ENCODE peak calls at places on chromosomes 1 and 21, in nine cellular contexts. K, N, U, T, G, A, V, Y and X are unnamed samples.

GRCh38 chr1:15751739-15752138 is 6.9 kb upstream of the FBLIM1 start:
- DNase-seq in K (no peak), N (no peak), U (no peak), T (no peak), G (no peak), A (no peak), V (no peak), Y (no peak), X (no peak)

GRCh38 chr21:31780944-31781343 is 49.0 kb upstream of the SCAF4 start:
- DNase-seq in K (no peak), N (no peak), U (no peak), T (no peak), G (no peak), A (no peak), V (no peak), Y (no peak), X (no peak)

GRCh38 chr1:178374016-178374415 is 122.7 kb downstream of the CLEC20A start:
- DNase-seq in K (no peak), N (no peak), U (no peak), T (no peak), G (no peak), A (no peak), V (no peak), Y (no peak), X (no peak)

GRCh38 chr1:64922336-64922735 is 44.0 kb downstream of the JAK1 start:
- DNase-seq in K (no peak), N (no peak), U (no peak), T (no peak), G (no peak), A (no peak), V (no peak), Y (no peak), X (no peak)

GRCh38 chr1:24126023-24126671 is 14.2 kb upstream of the MYOM3 start:
- DNase-seq in K (no peak), N (peak; percentile 29), U (peak; percentile 61), T (no peak), G (no peak), A (no peak), V (peak; percentile 43), Y (no peak), X (no peak)

GRCh38 chr1:27872802-27873665 is 690 bp downstream of the THEMIS2 start:
- DNase-seq in K (peak; percentile 28), N (peak; percentile 40), U (no peak), T (no peak), G (no peak), A (no peak), V (peak; percentile 17), Y (no peak), X (no peak)

GRCh38 chr21:38311765-38312164 is 55.0 kb downstream of the KCNJ15 start:
- DNase-seq in K (no peak), N (no peak), U (no peak), T (no peak), G (no peak), A (no peak), V (no peak), Y (no peak), X (no peak)

GRCh38 chr1:14142397-14143095 is 442.6 kb downstream of the PRDM2 start:
- DNase-seq in K (no peak), N (no peak), U (no peak), T (no peak), G (no peak), A (no peak), V (peak; percentile 57), Y (no peak), X (no peak)

GRCh38 chr1:184020855-184021254 is 16.7 kb downstream of the COLGALT2 start:
- DNase-seq in K (no peak), N (no peak), U (no peak), T (no peak), G (no peak), A (no peak), V (no peak), Y (no peak), X (no peak)

GRCh38 chr1:6234502-6235295 is 1.1 kb downstream of the ICMT start:
- DNase-seq in K (no peak), N (peak; percentile 45), U (no peak), T (no peak), G (no peak), A (no peak), V (peak; percentile 27), Y (no peak), X (no peak)